ENCODE peak calls at places on chromosome 7, in six cellular contexts. One of them, this sample, is unnamed.

GRCh38 chr7:44391746-44392617 is 66.6 kb upstream of the CAMK2B start:
- DNase-seq in GM04503: no peak
- DNase-seq in HFF-Myc: no peak
- DNase-seq in LoVo: no peak
- DNase-seq in GDM1: no peak
- DNase-seq in WTC11: no peak
- DNase-seq in this sample: peak

GRCh38 chr7:102028206-102028826 is 210.9 kb downstream of the CUX1 start:
- DNase-seq in WTC11: no peak
- DNase-seq in LoVo: no peak
- DNase-seq in HFF-Myc: no peak
- DNase-seq in GM04503: no peak
- DNase-seq in GDM1: peak
- DNase-seq in this sample: no peak

GRCh38 chr7:133668296-133669060 is 415.6 kb downstream of the EXOC4 start:
- DNase-seq in GM04503: no peak
- DNase-seq in HFF-Myc: no peak
- DNase-seq in WTC11: peak
- DNase-seq in LoVo: no peak
- DNase-seq in GDM1: no peak
- DNase-seq in this sample: no peak

GRCh38 chr7:151251328-151251925 is 2.9 kb upstream of the SMARCD3 start:
- DNase-seq in GDM1: no peak
- DNase-seq in GM04503: no peak
- DNase-seq in WTC11: no peak
- DNase-seq in LoVo: peak
- DNase-seq in HFF-Myc: no peak
- DNase-seq in this sample: peak

GRCh38 chr7:95989301-95989700 is 216.9 kb downstream of the DYNC1I1 start:
- DNase-seq in WTC11: no peak
- DNase-seq in GDM1: no peak
- DNase-seq in GM04503: no peak
- DNase-seq in LoVo: peak
- DNase-seq in HFF-Myc: no peak
- DNase-seq in this sample: no peak

GRCh38 chr7:141700848-141701371 is 1.1 kb downstream of the DENND11 start:
- DNase-seq in GM04503: no peak
- DNase-seq in LoVo: no peak
- DNase-seq in WTC11: peak
- DNase-seq in HFF-Myc: no peak
- DNase-seq in GDM1: no peak
- DNase-seq in this sample: peak

GRCh38 chr7:12715372-12716133 is 28.1 kb downstream of the ARL4A start:
- DNase-seq in WTC11: peak
- DNase-seq in LoVo: peak
- DNase-seq in HFF-Myc: peak
- DNase-seq in GM04503: peak
- DNase-seq in GDM1: peak
- DNase-seq in this sample: peak

GRCh38 chr7:22728416-22729029 is 1.5 kb downstream of the IL6 start:
- DNase-seq in WTC11: no peak
- DNase-seq in LoVo: peak
- DNase-seq in GDM1: no peak
- DNase-seq in GM04503: no peak
- DNase-seq in HFF-Myc: peak
- DNase-seq in this sample: no peak

GRCh38 chr7:100764841-100765240 is 31.4 kb downstream of the ZAN start:
- DNase-seq in GDM1: no peak
- DNase-seq in WTC11: no peak
- DNase-seq in HFF-Myc: no peak
- DNase-seq in GM04503: no peak
- DNase-seq in LoVo: no peak
- DNase-seq in this sample: no peak

GRCh38 chr7:108584211-108584610 is 14.5 kb downstream of the DNAJB9 start:
- DNase-seq in GM04503: no peak
- DNase-seq in WTC11: no peak
- DNase-seq in HFF-Myc: no peak
- DNase-seq in LoVo: no peak
- DNase-seq in GDM1: no peak
- DNase-seq in this sample: no peak

GRCh38 chr7:41222704-41223103 is 480.2 kb downstream of the INHBA start:
- DNase-seq in HFF-Myc: no peak
- DNase-seq in GM04503: no peak
- DNase-seq in LoVo: no peak
- DNase-seq in GDM1: no peak
- DNase-seq in WTC11: no peak
- DNase-seq in this sample: no peak

GRCh38 chr7:130421685-130422084 is 19.1 kb downstream of the CEP41 start:
- DNase-seq in GM04503: no peak
- DNase-seq in WTC11: no peak
- DNase-seq in LoVo: no peak
- DNase-seq in HFF-Myc: no peak
- DNase-seq in GDM1: no peak
- DNase-seq in this sample: no peak

GRCh38 chr7:138097064-138097741 is 20.9 kb downstream of the AKR1D1 start:
- DNase-seq in GM04503: no peak
- DNase-seq in HFF-Myc: no peak
- DNase-seq in GDM1: peak
- DNase-seq in WTC11: peak
- DNase-seq in LoVo: peak
- DNase-seq in this sample: peak